ENCODE peak calls at places on chromosome 1, in seven cellular contexts. C is tibial artery, Y is tibial nerve, D is body of pancreas, S is heart left ventricle, E is suprapubic skin, J is A549. W is an unnamed sample.

GRCh38 chr1:68384321-68384813 is 65.4 kb downstream of the RPE65 start:
- DNase-seq in C (no peak), Y (no peak), D (peak; percentile 28), S (peak; percentile 30), E (no peak), J (peak; percentile 89), W (no peak)

GRCh38 chr1:26020390-26020789 is 1.2 kb upstream of the EXTL1 start:
- DNase-seq in C (no peak), Y (no peak), D (no peak), S (peak; percentile 61), E (no peak), J (no peak), W (no peak)

GRCh38 chr1:70718086-70718630 is 307.1 kb downstream of the CTH start:
- DNase-seq in C (no peak), Y (no peak), D (no peak), S (no peak), E (no peak), J (no peak), W (no peak)

GRCh38 chr1:174713796-174714195 is 266.0 kb downstream of the GPR52 start:
- DNase-seq in C (no peak), Y (no peak), D (no peak), S (no peak), E (no peak), J (no peak), W (no peak)

GRCh38 chr1:32701951-32702598 is 495 bp downstream of the SYNC start:
- DNase-seq in C (peak; percentile 33), Y (no peak), D (peak; percentile 42), S (peak; percentile 69), E (no peak), J (no peak), W (peak; percentile 77)

GRCh38 chr1:205009666-205010065 is 33.3 kb upstream of the CNTN2 start:
- DNase-seq in C (no peak), Y (no peak), D (no peak), S (no peak), E (no peak), J (no peak), W (no peak)

GRCh38 chr1:61604684-61605083 is 120.3 kb downstream of the TM2D1 start:
- DNase-seq in C (no peak), Y (no peak), D (no peak), S (no peak), E (no peak), J (no peak), W (no peak)

GRCh38 chr1:180198186-180198585 is 31.9 kb upstream of the LHX4 start:
- DNase-seq in C (no peak), Y (no peak), D (no peak), S (no peak), E (no peak), J (no peak), W (no peak)

GRCh38 chr1:226135709-226136108 is 50.8 kb downstream of the ACBD3 start:
- DNase-seq in C (no peak), Y (no peak), D (no peak), S (no peak), E (no peak), J (no peak), W (no peak)

GRCh38 chr1:213041443-213041842 is 9.6 kb upstream of the RPS6KC1 start:
- DNase-seq in C (no peak), Y (no peak), D (no peak), S (no peak), E (no peak), J (no peak), W (no peak)

GRCh38 chr1:245684111-245684510 is 529.3 kb downstream of the KIF26B start:
- DNase-seq in C (no peak), Y (no peak), D (no peak), S (no peak), E (no peak), J (no peak), W (no peak)

GRCh38 chr1:76074321-76075187 is at the start of gene ST6GALNAC3:
- DNase-seq in C (peak; percentile 68), Y (peak; percentile 59), D (peak; percentile 75), S (peak; percentile 77), E (peak; percentile 83), J (peak; percentile 44), W (peak; percentile 90)

GRCh38 chr1:218904401-218904800 is 269.3 kb upstream of the LYPLAL1 start:
- DNase-seq in C (no peak), Y (no peak), D (no peak), S (no peak), E (no peak), J (no peak), W (no peak)

GRCh38 chr1:217088521-217089221 is 365.4 kb upstream of the ESRRG start:
- DNase-seq in C (no peak), Y (no peak), D (no peak), S (no peak), E (no peak), J (no peak), W (no peak)

GRCh38 chr1:38071530-38072266 is 25.1 kb upstream of the POU3F1 start:
- DNase-seq in C (no peak), Y (no peak), D (no peak), S (no peak), E (no peak), J (peak; percentile 30), W (no peak)

GRCh38 chr1:205229399-205229861 is 1.7 kb downstream of the TMCC2 start:
- DNase-seq in C (peak; percentile 51), Y (no peak), D (peak; percentile 83), S (peak; percentile 55), E (peak; percentile 60), J (peak; percentile 76), W (peak; percentile 84)

GRCh38 chr1:194227157-194227556 is 1040.7 kb upstream of the B3GALT2 start:
- DNase-seq in C (no peak), Y (no peak), D (no peak), S (no peak), E (no peak), J (no peak), W (no peak)
- H3K4me3 ChIP-seq in C (no peak overlapping the region), Y (no peak overlapping the region), D (no peak overlapping the region), S (no peak overlapping the region), E (no peak overlapping the region), J (no peak overlapping the region), W (no peak overlapping the region)

GRCh38 chr1:10528066-10529014 is 53.6 kb downstream of the PEX14 start:
- DNase-seq in C (no peak), Y (no peak), D (peak; percentile 50), S (peak; percentile 84), E (no peak), J (peak; percentile 60), W (no peak)

GRCh38 chr1:10530756-10531155 is 56.0 kb downstream of the PEX14 start:
- DNase-seq in C (no peak), Y (no peak), D (no peak), S (no peak), E (no peak), J (no peak), W (no peak)

GRCh38 chr1:10529772-10530171 is 55.0 kb downstream of the PEX14 start:
- DNase-seq in C (no peak), Y (no peak), D (no peak), S (no peak), E (no peak), J (no peak), W (no peak)

GRCh38 chr1:10529096-10529495 is 54.3 kb downstream of the PEX14 start:
- DNase-seq in C (no peak), Y (no peak), D (no peak), S (no peak), E (no peak), J (no peak), W (no peak)

DNA sequence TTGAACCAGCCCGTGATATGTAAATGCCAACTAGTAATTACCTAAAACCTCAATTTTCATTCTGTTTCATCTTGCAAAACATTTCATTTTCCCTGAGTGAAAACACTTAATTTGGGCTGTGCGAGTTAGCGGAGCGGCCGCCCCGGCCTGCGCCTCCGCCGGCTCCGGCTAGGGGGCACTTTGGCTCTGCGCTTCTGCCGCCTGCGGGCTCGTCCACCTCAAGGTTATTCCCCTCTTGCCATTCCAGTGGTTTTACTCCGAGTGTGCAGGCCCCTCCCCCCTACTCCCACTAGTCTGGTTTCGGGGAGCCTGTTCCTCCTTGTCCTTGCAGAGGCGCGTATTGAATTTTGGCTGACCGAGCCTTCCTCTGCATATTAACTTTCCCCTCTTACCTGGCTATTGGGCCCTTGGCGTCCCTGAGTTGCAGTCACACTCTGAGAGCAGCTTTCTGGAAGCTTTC is 55.6 kb downstream of the PEX14 start:
- DNase-seq in C (no peak), Y (peak; percentile 17), D (peak; percentile 67), S (peak; percentile 39), E (no peak), J (no peak), W (no peak)
- H3K27ac ChIP-seq in C (no peak overlapping the region), Y (no peak overlapping the region), D (no peak overlapping the region), S (peak overlapping the region; percentile 66), E (no peak overlapping the region), J (peak overlapping the region; percentile 35), W (no peak overlapping the region)

GRCh38 chr1:56583957-56584468 is 4.7 kb upstream of the PLPP3 start:
- DNase-seq in C (no peak), Y (no peak), D (no peak), S (no peak), E (no peak), J (no peak), W (no peak)
- H3K4me3 ChIP-seq in C (no peak overlapping the region), Y (no peak overlapping the region), D (no peak overlapping the region), S (no peak overlapping the region), E (no peak overlapping the region), J (no peak overlapping the region), W (no peak overlapping the region)

GRCh38 chr1:114235281-114235680 is 81.6 kb upstream of the SYT6 start:
- DNase-seq in C (no peak), Y (no peak), D (no peak), S (no peak), E (no peak), J (no peak), W (no peak)
- H3K27ac ChIP-seq in C (no peak overlapping the region), Y (no peak overlapping the region), D (no peak overlapping the region), S (peak overlapping the region; percentile 15), E (no peak overlapping the region), J (no peak overlapping the region), W (no peak overlapping the region)

DNA sequence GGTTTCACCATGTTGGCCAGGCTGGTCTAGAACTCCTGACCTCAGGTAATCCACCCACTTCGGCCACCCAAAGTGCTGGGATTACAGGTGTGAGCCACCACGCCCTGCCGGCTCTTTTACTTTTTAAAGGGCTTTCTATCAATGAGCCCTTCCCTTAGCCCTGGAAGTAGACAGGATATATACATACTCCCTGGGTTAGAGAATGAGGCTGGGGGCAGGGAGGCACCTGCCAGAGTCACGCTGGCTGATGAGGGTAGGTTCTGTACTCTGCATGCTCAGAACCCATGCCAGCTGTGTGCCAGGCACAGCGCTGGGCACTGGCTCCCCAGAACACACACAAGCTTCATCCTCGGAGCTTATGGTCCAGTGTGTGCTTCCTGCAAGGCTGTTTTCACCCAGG is 113.6 kb upstream of the IPO9 start:
- DNase-seq in C (no peak), Y (no peak), D (peak; percentile 8), S (no peak), E (peak; percentile 56), J (no peak), W (no peak)
- H3K4me3 ChIP-seq in C (no peak overlapping the region), Y (no peak overlapping the region), D (no peak overlapping the region), S (no peak overlapping the region), E (no peak overlapping the region), J (no peak overlapping the region), W (peak overlapping the region; percentile 12)

DNA sequence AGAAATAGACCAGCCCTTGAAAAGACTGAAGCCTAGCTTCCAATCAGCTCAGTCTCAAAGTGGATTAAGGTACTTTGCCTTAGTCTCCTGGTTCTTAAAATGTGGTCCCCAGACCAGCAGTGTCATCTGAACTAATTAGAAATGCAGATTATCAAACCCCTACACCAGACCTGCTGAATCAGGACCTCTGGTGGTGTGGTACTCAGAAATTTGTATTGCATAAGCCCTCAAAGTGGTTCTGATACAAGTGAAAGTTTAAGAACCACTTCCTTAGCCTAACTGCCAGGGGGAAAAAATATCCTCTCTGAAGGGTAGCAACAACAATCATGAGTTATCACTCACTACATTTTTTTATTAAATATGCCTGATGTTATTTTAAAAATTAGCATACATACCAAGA is 131.1 kb downstream of the PPP1R12B start:
- DNase-seq in C (no peak), Y (no peak), D (no peak), S (no peak), E (no peak), J (no peak), W (no peak)
- H3K27ac ChIP-seq in C (no peak overlapping the region), Y (no peak overlapping the region), D (no peak overlapping the region), S (peak overlapping the region; percentile 25), E (no peak overlapping the region), J (peak overlapping the region; percentile 2), W (no peak overlapping the region)